ENCODE peak calls at places on chromosomes 16 and 17, in nine cellular contexts. A, R, B, J, C, N, H, M and K are unnamed samples.

GRCh38 chr17:13575466-13575865 is 26.3 kb downstream of the HS3ST3A1 start:
- DNase-seq in A (no peak), R (no peak), B (no peak), J (no peak), C (no peak), N (no peak), H (no peak), M (no peak), K (no peak)

GRCh38 chr16:1946495-1947368 is 3.7 kb upstream of the MSRB1 start:
- DNase-seq in A (no peak), R (no peak), B (no peak), J (no peak), C (no peak), N (peak; percentile 39), H (no peak), M (no peak), K (no peak)

GRCh38 chr16:69316595-69317034 is 5.5 kb downstream of the VPS4A start:
- DNase-seq in A (no peak), R (no peak), B (no peak), J (no peak), C (no peak), N (no peak), H (no peak), M (no peak), K (no peak)

GRCh38 chr17:75843577-75844529 is at the start of gene UNC13D:
- DNase-seq in A (no peak), R (no peak), B (no peak), J (peak; percentile 54), C (no peak), N (peak; percentile 68), H (peak; percentile 75), M (peak; percentile 65), K (peak; percentile 32)

GRCh38 chr16:2584742-2585650 is 47.2 kb downstream of the PDPK1 start:
- DNase-seq in A (peak; percentile 51), R (peak; percentile 45), B (no peak), J (no peak), C (no peak), N (no peak), H (no peak), M (no peak), K (no peak)

GRCh38 chr16:69013991-69014390 is 91.5 kb upstream of the HAS3 start:
- DNase-seq in A (no peak), R (no peak), B (no peak), J (no peak), C (no peak), N (no peak), H (no peak), M (no peak), K (no peak)

GRCh38 chr17:42849031-42849430 is 2.0 kb upstream of the AOC3 start:
- DNase-seq in A (no peak), R (no peak), B (no peak), J (no peak), C (no peak), N (no peak), H (no peak), M (no peak), K (no peak)

GRCh38 chr17:66839616-66840015 is 4.7 kb downstream of the CACNG5 start:
- DNase-seq in A (no peak), R (no peak), B (no peak), J (no peak), C (no peak), N (no peak), H (no peak), M (no peak), K (no peak)

GRCh38 chr16:74898667-74899066 is 86.3 kb downstream of the WDR59 start:
- DNase-seq in A (no peak), R (no peak), B (no peak), J (no peak), C (no peak), N (no peak), H (no peak), M (no peak), K (no peak)

GRCh38 chr17:40582328-40582901 is 17.1 kb upstream of the CCR7 start:
- DNase-seq in A (no peak), R (no peak), B (no peak), J (peak; percentile 60), C (no peak), N (peak; percentile 79), H (peak; percentile 76), M (peak; percentile 69), K (peak; percentile 97)

GRCh38 chr16:48617711-48618148 is 7.8 kb upstream of the N4BP1 start:
- DNase-seq in A (peak; percentile 90), R (peak; percentile 63), B (no peak), J (no peak), C (no peak), N (no peak), H (no peak), M (no peak), K (peak; percentile 29)

GRCh38 chr17:68460715-68461114 is 3.4 kb upstream of the WIPI1 start:
- DNase-seq in A (no peak), R (no peak), B (no peak), J (no peak), C (no peak), N (no peak), H (peak; percentile 34), M (no peak), K (no peak)

GRCh38 chr17:39165844-39166349 is at the start of gene ARL5C:
- DNase-seq in A (no peak), R (no peak), B (no peak), J (no peak), C (no peak), N (no peak), H (no peak), M (no peak), K (no peak)

GRCh38 chr16:1812732-1813163 is 13.9 kb downstream of the HAGH start:
- DNase-seq in A (peak; percentile 76), R (peak; percentile 85), B (no peak), J (peak; percentile 68), C (peak; percentile 74), N (no peak), H (peak; percentile 26), M (peak; percentile 79), K (peak; percentile 39)

GRCh38 chr17:73498176-73498575 is 146.1 kb downstream of the SDK2 start:
- DNase-seq in A (no peak), R (no peak), B (no peak), J (no peak), C (no peak), N (no peak), H (no peak), M (no peak), K (no peak)

GRCh38 chr17:77504652-77505459 is 364.1 kb downstream of the SEC14L1 start:
- DNase-seq in A (no peak), R (no peak), B (no peak), J (no peak), C (no peak), N (no peak), H (no peak), M (no peak), K (no peak)

GRCh38 chr16:85656351-85657266 is 32.1 kb downstream of the GINS2 start:
- DNase-seq in A (no peak), R (no peak), B (no peak), J (no peak), C (no peak), N (no peak), H (no peak), M (no peak), K (no peak)

GRCh38 chr16:73371584-73372319 is 323.8 kb upstream of the ZFHX3 start:
- DNase-seq in A (no peak), R (no peak), B (no peak), J (no peak), C (no peak), N (no peak), H (no peak), M (no peak), K (no peak)

GRCh38 chr17:55774834-55775233 is 24.0 kb downstream of the PCTP start:
- DNase-seq in A (peak; percentile 9), R (no peak), B (no peak), J (no peak), C (no peak), N (no peak), H (no peak), M (no peak), K (no peak)

GRCh38 chr17:3447625-3448024 is 14.0 kb upstream of the OR1E2 start:
- DNase-seq in A (no peak), R (no peak), B (no peak), J (no peak), C (no peak), N (no peak), H (no peak), M (no peak), K (no peak)

GRCh38 chr16:11133344-11133921 is 122.6 kb downstream of the SOCS1 start:
- DNase-seq in A (peak; percentile 96), R (peak; percentile 94), B (no peak), J (no peak), C (peak; percentile 60), N (peak; percentile 90), H (no peak), M (no peak), K (peak; percentile 83)

GRCh38 chr17:8991514-8992285 is 26.2 kb upstream of the PIK3R5 start:
- DNase-seq in A (peak; percentile 79), R (peak; percentile 83), B (peak; percentile 29), J (peak; percentile 69), C (no peak), N (peak; percentile 78), H (peak; percentile 64), M (peak; percentile 83), K (peak; percentile 33)

GRCh38 chr17:72447251-72447640 is 326.4 kb downstream of the SOX9 start:
- DNase-seq in A (no peak), R (no peak), B (no peak), J (no peak), C (no peak), N (no peak), H (no peak), M (no peak), K (no peak)

GRCh38 chr16:2209258-2210008 is 1.2 kb downstream of the BRICD5 start:
- DNase-seq in A (no peak), R (no peak), B (no peak), J (no peak), C (no peak), N (no peak), H (no peak), M (no peak), K (no peak)

GRCh38 chr16:60907645-60908044 is 1128.6 kb downstream of the CDH8 start:
- DNase-seq in A (no peak), R (no peak), B (no peak), J (no peak), C (no peak), N (no peak), H (no peak), M (no peak), K (no peak)

GRCh38 chr17:77025781-77026180 is 115.0 kb upstream of the SEC14L1 start:
- DNase-seq in A (no peak), R (no peak), B (no peak), J (no peak), C (no peak), N (no peak), H (no peak), M (no peak), K (no peak)